ENCODE peak calls at places on chromosomes 4 and X, in nine cellular contexts. W is left ventricle myocardium inferior, I is astrocyte of the spinal cord, M is coronary artery, D is astrocyte of the cerebellum, V is PC-3, Z is NB4, B is WERI-Rb-1, Y is brain microvascular endothelial cell. U is an unnamed sample.
A peak's percentile ranks its signal among the peaks of the same experiment; 100 is the strongest.

GRCh38 chrX:71143508-71143907 is 1.1 kb upstream of the NLGN3 start:
- DNase-seq in W (peak; percentile 29), Z (no peak), D (no peak), Y (no peak), M (no peak), V (no peak), B (no peak), I (peak; percentile 15), U (no peak)

GRCh38 chr4:39587881-39588280 is 50.8 kb downstream of the SMIM14 start:
- DNase-seq in Y (peak; percentile 87), M (no peak), B (no peak), I (peak; percentile 83), Z (no peak), V (no peak), D (peak; percentile 11), W (no peak), U (no peak)

GRCh38 chr4:3241905-3242304 is 7.1 kb upstream of the MSANTD1 start:
- DNase-seq in B (no peak), D (no peak), M (no peak), W (no peak), Z (no peak), Y (peak; percentile 40), V (no peak), I (peak; percentile 38), U (no peak)

GRCh38 chr4:2961411-2962098 is 1.7 kb downstream of the NOP14 start:
- DNase-seq in I (no peak), V (no peak), M (no peak), W (no peak), D (no peak), Y (no peak), B (no peak), Z (peak; percentile 81), U (no peak)

GRCh38 chrX:83260288-83260687 is 247.8 kb upstream of the POU3F4 start:
- DNase-seq in V (no peak), D (no peak), Z (peak; percentile 0), I (no peak), M (no peak), B (peak; percentile 5), Y (no peak), W (no peak), U (no peak)

GRCh38 chrX:3522016-3522690 is 175.7 kb upstream of the MXRA5 start:
- DNase-seq in Y (peak; percentile 72), M (no peak), W (no peak), V (no peak), I (peak; percentile 46), Z (no peak), D (no peak), B (no peak), U (no peak)

GRCh38 chr4:110532901-110533589 is 57.1 kb downstream of the ENPEP start:
- DNase-seq in Y (no peak), V (no peak), W (no peak), Z (no peak), D (peak; percentile 40), M (no peak), I (peak; percentile 59), B (no peak), U (no peak)

GRCh38 chr4:17494258-17494657 is 17.6 kb downstream of the QDPR start:
- DNase-seq in I (peak; percentile 74), B (no peak), D (peak; percentile 19), M (no peak), W (no peak), Y (peak; percentile 87), Z (peak; percentile 61), V (peak; percentile 37), U (peak; percentile 84)

GRCh38 chr4:126318376-126318775 is 1003.6 kb downstream of the FAT4 start:
- DNase-seq in B (peak; percentile 77), D (no peak), Z (no peak), M (no peak), Y (no peak), I (no peak), W (no peak), V (no peak), U (no peak)

GRCh38 chrX:46836701-46837542 is at the start of gene RP2:
- DNase-seq in Y (peak; percentile 91), I (peak; percentile 94), W (peak; percentile 90), V (peak; percentile 94), M (peak; percentile 94), D (peak; percentile 84), Z (peak; percentile 96), B (peak; percentile 90), U (peak; percentile 54)

GRCh38 chrX:46838482-46838857 is 1.6 kb downstream of the RP2 start:
- DNase-seq in D (no peak), Z (no peak), Y (no peak), M (no peak), I (no peak), B (no peak), V (no peak), W (no peak), U (no peak)

GRCh38 chrX:46840946-46841740 is 4.3 kb downstream of the RP2 start:
- DNase-seq in W (no peak), M (no peak), B (no peak), Z (no peak), Y (peak; percentile 8), I (no peak), D (no peak), V (no peak), U (no peak)

GRCh38 chrX:46837543-46838481 is 969 bp downstream of the RP2 start:
- DNase-seq in D (no peak), M (no peak), Y (no peak), Z (peak; percentile 55), I (peak; percentile 40), W (no peak), V (peak; percentile 55), B (peak; percentile 12), U (no peak)

DNA sequence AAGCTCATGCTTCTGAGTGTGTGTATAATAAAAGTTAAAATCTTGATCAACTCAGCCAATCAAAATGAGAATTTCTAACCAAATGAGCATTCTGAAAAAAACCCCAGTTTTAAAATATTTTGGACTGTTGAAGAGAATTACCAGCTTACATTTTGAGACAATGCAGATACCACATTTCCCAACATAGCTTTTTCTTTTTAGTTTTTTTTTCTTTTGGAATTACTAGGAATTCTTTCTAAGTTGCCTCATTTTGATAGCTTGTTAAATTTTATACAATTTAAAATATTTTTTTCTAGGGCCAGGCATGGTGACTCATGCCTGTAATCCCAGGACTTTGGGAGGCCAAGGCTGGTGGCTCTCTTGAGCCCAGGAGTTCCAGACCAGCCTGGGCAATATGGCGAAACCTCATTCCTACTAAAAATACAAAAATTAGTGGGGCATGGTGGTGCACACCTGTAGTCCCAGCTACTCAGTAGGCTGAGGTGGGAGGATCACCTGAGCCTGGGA is 2.2 kb downstream of the RP2 start:
- DNase-seq in I (no peak), V (no peak), Y (no peak), M (no peak), D (no peak), B (no peak), Z (no peak), W (no peak), U (no peak)
- H3K4me3 ChIP-seq in I (no peak overlapping the region), V (peak overlapping the region; percentile 82), Y (no peak overlapping the region), M (no peak overlapping the region), D (no peak overlapping the region), B (no peak overlapping the region), Z (peak overlapping the region; percentile 98), W (no peak overlapping the region), U (peak overlapping the region; percentile 81)

DNA sequence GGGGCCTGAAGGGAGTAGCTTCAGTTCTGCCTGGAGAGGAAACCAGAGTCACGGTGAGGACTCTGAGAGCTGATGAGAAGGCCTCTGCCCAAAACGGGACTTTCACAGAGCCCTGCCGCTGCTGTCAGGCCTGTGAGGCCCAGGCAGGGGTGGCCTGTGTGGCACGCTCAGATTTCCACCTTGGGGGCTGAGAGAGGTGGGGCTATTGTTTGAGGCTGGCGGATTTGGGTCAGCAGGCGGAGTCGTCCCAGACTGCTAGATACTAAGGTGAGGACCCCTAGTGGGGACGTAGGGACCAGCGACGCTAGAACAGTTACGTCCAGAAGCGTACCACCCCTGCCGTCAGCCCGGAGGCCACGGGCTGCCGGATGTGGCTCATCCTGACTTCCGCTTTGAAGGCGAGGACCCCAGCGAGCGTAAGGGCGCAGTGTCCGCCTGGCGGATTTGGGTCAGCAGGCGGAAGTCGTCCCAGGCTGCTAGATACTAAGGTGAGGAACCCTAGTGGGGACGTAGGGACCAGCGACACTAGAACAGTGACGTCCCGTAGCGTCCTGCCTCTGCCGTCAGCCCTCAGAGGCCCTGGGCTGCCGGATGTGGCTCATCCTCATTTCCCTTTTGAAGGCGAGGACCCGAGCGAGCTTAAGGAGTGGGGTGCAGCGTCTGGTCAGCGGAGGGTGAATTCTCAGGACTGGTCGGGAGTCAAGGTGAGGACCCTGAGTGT is at the start of gene MAGEB1:
- DNase-seq in M (no peak), B (no peak), W (no peak), D (no peak), Z (no peak), V (no peak), I (no peak), Y (no peak), U (no peak)
- TF ChIP-seq CTCF in M (no peak), B (peak; percentile 21), W (no peak), D (no peak), Z (no peak), V (no peak), I (no peak), Y (no peak), U (no peak)

DNA sequence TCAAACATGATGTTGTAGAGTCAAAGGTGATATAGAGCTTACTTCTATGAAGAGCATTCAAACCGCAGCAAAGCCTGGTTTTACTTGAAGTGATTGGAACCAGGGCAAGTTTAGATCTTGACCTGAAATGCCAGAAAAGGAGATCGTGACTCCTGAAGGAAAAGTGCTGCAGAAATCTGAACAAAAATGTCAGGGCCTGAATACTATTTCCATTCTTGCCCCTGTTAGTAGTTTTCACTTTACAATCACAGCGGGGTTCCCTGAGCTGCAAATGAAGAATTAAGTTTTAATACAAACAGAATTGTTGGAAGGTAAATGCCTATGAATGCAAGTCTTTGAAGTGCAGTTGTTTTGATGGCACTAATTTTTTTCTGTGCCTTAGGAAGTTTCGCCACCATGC is 4.1 kb downstream of the SLIT2 start:
- DNase-seq in W (no peak), M (no peak), Z (no peak), I (no peak), V (no peak), B (no peak), Y (no peak), D (no peak), U (no peak)
- H3K4me3 ChIP-seq in W (peak overlapping the region; percentile 73), M (peak overlapping the region; percentile 79), Z (no peak overlapping the region), I (peak overlapping the region; percentile 10), V (peak overlapping the region; percentile 96), B (no peak overlapping the region), Y (no peak overlapping the region), D (peak overlapping the region; percentile 69), U (peak overlapping the region; percentile 12)

GRCh38 chr4:129364747-129365452 is 268.9 kb downstream of the C4orf33 start:
- DNase-seq in Y (no peak), V (no peak), D (no peak), I (no peak), B (no peak), W (no peak), M (no peak), Z (no peak), U (no peak)

GRCh38 chr4:129358571-129358970 is 262.6 kb downstream of the C4orf33 start:
- DNase-seq in D (peak; percentile 87), Z (peak; percentile 35), W (no peak), V (peak; percentile 77), M (no peak), B (no peak), Y (peak; percentile 49), I (peak; percentile 88), U (peak; percentile 56)

DNA sequence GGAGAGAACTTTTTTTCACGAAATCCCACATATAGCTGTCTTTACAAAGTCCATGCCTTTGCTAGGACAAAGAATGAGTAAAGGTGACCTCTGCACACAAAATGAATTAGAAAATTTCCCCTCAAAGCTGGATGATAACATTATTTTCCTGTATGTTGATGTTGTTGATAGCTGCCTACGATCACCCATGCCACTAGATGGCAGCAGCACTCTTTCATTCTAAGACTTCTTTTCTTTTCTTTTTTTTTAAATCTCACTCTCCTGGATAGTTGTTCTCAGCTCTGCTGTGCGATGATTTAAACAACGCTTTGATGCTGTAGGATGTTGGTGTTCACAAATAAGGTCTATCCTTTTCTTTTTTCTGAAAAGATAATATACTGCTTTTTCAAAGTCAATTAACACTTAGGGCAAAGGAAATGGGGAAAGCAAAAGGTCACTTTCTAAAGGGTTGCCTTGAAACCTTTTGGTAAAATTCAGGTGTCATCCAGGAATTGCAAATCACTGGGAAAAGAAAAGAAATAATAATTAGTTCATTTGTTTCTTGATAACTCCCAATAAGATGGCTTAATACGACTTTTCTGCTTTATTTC is 266.8 kb downstream of the C4orf33 start:
- DNase-seq in Y (peak; percentile 63), I (peak; percentile 79), M (no peak), D (peak; percentile 80), W (peak; percentile 16), B (peak; percentile 57), Z (peak; percentile 71), V (peak; percentile 61), U (peak; percentile 20)
- TF ChIP-seq CTCF in Y (peak; percentile 82), I (peak; percentile 85), M (peak; percentile 72), D (peak; percentile 78), W (peak; percentile 86), B (peak; percentile 73), Z (peak; percentile 71), V (peak; percentile 84), U (peak; percentile 90)